ENCODE peak calls at places on chromosomes 3 and 15, in ten cellular contexts. M, D, U, N, X, Q, J, F, S and O are unnamed samples.

GRCh38 chr3:125240496-125240895 is 27.9 kb upstream of the SLC12A8 start:
- DNase-seq in N (no peak), M (no peak), S (no peak), U (no peak), D (no peak), Q (no peak), X (peak; percentile 41), F (peak; percentile 40), J (no peak), O (no peak)

GRCh38 chr15:40582726-40583246 is 11.3 kb upstream of the KNL1 start:
- DNase-seq in S (no peak), J (no peak), X (peak; percentile 38), Q (no peak), F (peak; percentile 47), D (no peak), U (peak; percentile 35), M (no peak), N (no peak), O (no peak)

GRCh38 chr15:100889359-100890058 is 9.9 kb downstream of the ALDH1A3 start:
- DNase-seq in S (no peak), M (no peak), Q (no peak), F (peak; percentile 38), N (peak; percentile 50), J (no peak), D (peak; percentile 62), U (no peak), X (peak; percentile 85), O (no peak)

GRCh38 chr3:57095361-57095760 is 34.9 kb downstream of the SPATA12 start:
- DNase-seq in S (no peak), M (no peak), F (no peak), X (no peak), Q (no peak), D (no peak), J (no peak), N (no peak), U (no peak), O (no peak)

GRCh38 chr15:78060232-78060631 is 17.3 kb downstream of the TBC1D2B start:
- DNase-seq in X (no peak), D (no peak), S (no peak), F (no peak), Q (no peak), J (no peak), U (no peak), N (no peak), M (no peak), O (no peak)

GRCh38 chr15:55589297-55589696 is 1.2 kb upstream of the PYGO1 start:
- DNase-seq in M (no peak), D (no peak), N (no peak), Q (no peak), X (peak; percentile 29), S (no peak), J (no peak), U (no peak), F (no peak), O (no peak)

GRCh38 chr15:48645558-48646330 is at the start of gene FBN1:
- DNase-seq in M (peak; percentile 94), F (peak; percentile 51), N (peak; percentile 53), X (peak; percentile 94), S (no peak), U (peak; percentile 80), Q (peak; percentile 87), D (peak; percentile 74), J (no peak), O (peak; percentile 90)

GRCh38 chr3:70049761-70050160 is 50.2 kb downstream of the SAMMSON start:
- DNase-seq in J (no peak), Q (no peak), M (no peak), X (peak; percentile 61), N (no peak), S (no peak), U (no peak), D (no peak), F (no peak), O (no peak)

GRCh38 chr15:93072011-93072410 is 17.0 kb downstream of the RGMA start:
- DNase-seq in N (no peak), U (no peak), D (no peak), F (no peak), X (peak; percentile 80), S (no peak), J (no peak), M (no peak), Q (no peak), O (no peak)

GRCh38 chr15:71800835-71801745 is 9.3 kb upstream of the NR2E3 start:
- DNase-seq in X (peak; percentile 85), J (no peak), N (no peak), M (no peak), F (peak; percentile 49), S (no peak), Q (peak; percentile 70), D (no peak), U (peak; percentile 65), O (peak; percentile 69)

GRCh38 chr15:53802672-53803071 is 43.2 kb upstream of the WDR72 start:
- DNase-seq in M (no peak), D (no peak), X (no peak), F (no peak), N (no peak), U (no peak), Q (no peak), S (no peak), J (no peak), O (no peak)

GRCh38 chr15:53808058-53808703 is 48.7 kb upstream of the WDR72 start:
- DNase-seq in S (no peak), F (no peak), U (peak; percentile 10), X (peak; percentile 2), M (no peak), Q (peak; percentile 7), J (no peak), D (no peak), N (no peak), O (peak; percentile 5)

GRCh38 chr15:53811530-53811929 is 52.1 kb upstream of the WDR72 start:
- DNase-seq in M (no peak), S (no peak), J (no peak), N (no peak), Q (no peak), X (peak; percentile 2), F (no peak), U (no peak), D (no peak), O (peak; percentile 51)

GRCh38 chr15:53807500-53807899 is 48.0 kb upstream of the WDR72 start:
- DNase-seq in U (no peak), F (no peak), S (no peak), D (no peak), N (no peak), M (no peak), X (no peak), Q (no peak), J (no peak), O (no peak)
- TF ChIP-seq CTCF in U (no peak), F (no peak), S (no peak), D (no peak), N (no peak), M (no peak), X (no peak), Q (no peak), J (no peak), O (no peak)

DNA sequence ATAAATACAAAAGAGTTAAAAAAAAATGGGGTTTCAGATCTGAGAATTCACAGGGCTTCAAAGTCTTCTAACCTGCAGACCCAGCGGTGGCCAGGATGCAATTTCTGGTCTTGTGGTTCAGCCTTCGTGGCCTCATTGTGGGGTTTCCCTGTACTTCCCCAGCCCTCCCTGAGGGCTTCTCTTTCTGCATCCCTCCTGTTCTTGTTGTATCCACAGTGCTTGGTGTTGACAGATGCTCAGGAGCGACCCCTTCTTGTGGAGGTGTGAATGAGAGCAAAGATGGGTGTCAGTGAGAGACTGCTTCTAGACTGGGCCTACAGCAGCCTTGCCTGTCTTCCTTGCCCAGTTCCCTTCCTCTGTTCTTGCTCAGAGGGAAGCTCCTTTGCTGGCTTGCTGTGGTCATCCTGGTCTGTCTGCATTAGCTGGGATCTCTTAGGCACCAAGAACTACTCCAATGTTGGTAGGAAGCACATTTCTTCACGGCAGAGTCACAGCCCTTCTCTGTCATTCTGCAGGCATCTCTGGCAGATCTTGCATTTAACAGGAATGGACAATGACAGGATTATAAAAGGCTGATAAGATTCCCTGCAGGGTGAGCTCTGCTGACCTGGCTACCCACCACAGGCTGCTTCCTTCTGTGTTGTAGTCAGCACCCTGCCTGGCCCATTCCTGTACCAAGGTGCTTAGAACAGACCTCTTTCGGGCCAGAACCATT is 317.8 kb upstream of the C2CD4B start:
- DNase-seq in F (no peak), S (no peak), J (no peak), Q (peak; percentile 75), N (no peak), X (peak; percentile 46), D (no peak), U (peak; percentile 68), M (peak; percentile 74), O (peak; percentile 85)
- TF ChIP-seq CTCF in F (no peak), S (no peak), J (no peak), Q (peak; percentile 61), N (no peak), X (peak; percentile 36), D (no peak), U (peak; percentile 37), M (no peak), O (peak; percentile 54)

GRCh38 chr3:98821072-98821471 is 57.9 kb downstream of the ST3GAL6 start:
- DNase-seq in S (no peak), F (no peak), M (no peak), Q (no peak), D (no peak), X (no peak), U (no peak), N (no peak), J (no peak), O (no peak)

GRCh38 chr3:98826126-98826525 is 63.0 kb downstream of the ST3GAL6 start:
- DNase-seq in J (no peak), Q (no peak), X (no peak), U (no peak), N (no peak), M (no peak), D (no peak), F (no peak), S (no peak), O (no peak)

GRCh38 chr3:98823791-98824190 is 60.7 kb downstream of the ST3GAL6 start:
- DNase-seq in U (no peak), M (no peak), D (no peak), N (no peak), Q (no peak), F (no peak), X (no peak), J (no peak), S (no peak), O (no peak)

GRCh38 chr3:98827221-98827620 is 64.1 kb downstream of the ST3GAL6 start:
- DNase-seq in M (no peak), X (no peak), S (no peak), Q (no peak), J (no peak), U (no peak), D (no peak), N (no peak), F (no peak), O (no peak)

DNA sequence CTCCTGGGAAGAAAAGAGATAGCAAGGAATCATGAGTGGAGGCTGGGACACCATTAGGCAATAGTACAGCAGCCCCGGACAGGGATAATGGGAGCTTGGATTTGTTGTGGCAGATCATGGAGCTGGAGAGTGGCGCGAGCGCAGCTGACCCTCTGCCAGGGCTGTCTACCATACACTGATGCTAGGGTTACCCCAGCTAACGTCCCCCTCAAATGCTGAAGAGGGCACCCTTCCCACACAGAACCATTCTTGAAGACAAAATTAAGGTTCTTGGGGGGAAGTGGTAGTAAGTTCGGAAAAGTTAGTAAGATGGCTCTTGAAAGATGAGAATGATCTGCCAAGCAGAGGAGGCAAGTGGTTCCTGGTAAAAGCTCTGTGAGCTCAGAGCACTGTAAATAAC is 61.1 kb downstream of the ST3GAL6 start:
- DNase-seq in Q (no peak), D (no peak), F (no peak), N (no peak), X (peak; percentile 47), S (no peak), M (no peak), J (no peak), U (no peak), O (no peak)
- TF ChIP-seq CTCF in Q (peak; percentile 6), D (no peak), F (no peak), N (no peak), X (peak; percentile 33), S (no peak), M (no peak), J (no peak), U (no peak), O (peak; percentile 10)

GRCh38 chr15:45378149-45378912 is at the start of gene GATM:
- DNase-seq in J (peak; percentile 12), D (peak; percentile 88), S (peak; percentile 30), M (peak; percentile 94), F (peak; percentile 70), N (peak; percentile 71), X (peak; percentile 86), U (peak; percentile 94), Q (peak; percentile 91), O (peak; percentile 94)
- TF ChIP-seq CTCF in J (no peak), D (peak; percentile 54), S (no peak), M (no peak), F (peak; percentile 10), N (peak; percentile 22), X (peak; percentile 60), U (no peak), Q (no peak), O (peak; percentile 19)